ENCODE peak calls at places on chromosomes 12 and 14, in six cellular contexts. One of them, this sample, is unnamed.

GRCh38 chr12:110199360-110200123 is 75.4 kb downstream of the IFT81 start:
- DNase-seq in GM19239: no peak
- DNase-seq in RCC 7860: peak
- DNase-seq in fibroblast of pulmonary artery: peak
- DNase-seq in neural progenitor cell: no peak
- DNase-seq in iris pigment epithelial cell: peak
- DNase-seq in this sample: peak

GRCh38 chr12:19307451-19307850 is 131.8 kb upstream of the AEBP2 start:
- DNase-seq in iris pigment epithelial cell: no peak
- DNase-seq in neural progenitor cell: no peak
- DNase-seq in GM19239: no peak
- DNase-seq in RCC 7860: no peak
- DNase-seq in fibroblast of pulmonary artery: no peak
- DNase-seq in this sample: no peak

GRCh38 chr14:50156111-50156510 is 39.7 kb upstream of the VCPKMT start:
- DNase-seq in fibroblast of pulmonary artery: no peak
- DNase-seq in RCC 7860: no peak
- DNase-seq in iris pigment epithelial cell: no peak
- DNase-seq in GM19239: no peak
- DNase-seq in neural progenitor cell: no peak
- DNase-seq in this sample: no peak

GRCh38 chr12:48001426-48002178 is 2.7 kb downstream of the COL2A1 start:
- DNase-seq in GM19239: no peak
- DNase-seq in iris pigment epithelial cell: peak
- DNase-seq in fibroblast of pulmonary artery: peak
- DNase-seq in neural progenitor cell: peak
- DNase-seq in RCC 7860: no peak
- DNase-seq in this sample: peak

GRCh38 chr14:73462078-73462715 is 3.9 kb upstream of the NUMB start:
- DNase-seq in iris pigment epithelial cell: peak
- DNase-seq in neural progenitor cell: peak
- DNase-seq in RCC 7860: no peak
- DNase-seq in fibroblast of pulmonary artery: peak
- DNase-seq in GM19239: no peak
- DNase-seq in this sample: peak

GRCh38 chr14:84520711-84521338 is 1009.1 kb upstream of the FLRT2 start:
- DNase-seq in neural progenitor cell: no peak
- DNase-seq in GM19239: no peak
- DNase-seq in iris pigment epithelial cell: peak
- DNase-seq in fibroblast of pulmonary artery: peak
- DNase-seq in RCC 7860: no peak
- DNase-seq in this sample: peak

GRCh38 chr14:94089479-94089878 is 8.4 kb downstream of the IFI27L1 start:
- DNase-seq in GM19239: no peak
- DNase-seq in iris pigment epithelial cell: no peak
- DNase-seq in RCC 7860: peak
- DNase-seq in fibroblast of pulmonary artery: no peak
- DNase-seq in neural progenitor cell: no peak
- DNase-seq in this sample: no peak

GRCh38 chr12:113111247-113111646 is 24.3 kb downstream of the RASAL1 start:
- DNase-seq in neural progenitor cell: no peak
- DNase-seq in fibroblast of pulmonary artery: no peak
- DNase-seq in RCC 7860: no peak
- DNase-seq in GM19239: no peak
- DNase-seq in iris pigment epithelial cell: no peak
- DNase-seq in this sample: no peak

GRCh38 chr14:30559638-30560071 is 697 bp downstream of the G2E3 start:
- DNase-seq in iris pigment epithelial cell: peak
- DNase-seq in neural progenitor cell: peak
- DNase-seq in GM19239: no peak
- DNase-seq in fibroblast of pulmonary artery: peak
- DNase-seq in RCC 7860: peak
- DNase-seq in this sample: peak

GRCh38 chr12:95908573-95908972 is 33.8 kb downstream of the CCDC38 start:
- DNase-seq in RCC 7860: no peak
- DNase-seq in iris pigment epithelial cell: peak
- DNase-seq in fibroblast of pulmonary artery: peak
- DNase-seq in neural progenitor cell: no peak
- DNase-seq in GM19239: no peak
- DNase-seq in this sample: no peak

GRCh38 chr14:104293231-104293841 is 154.9 kb downstream of the KIF26A start:
- DNase-seq in iris pigment epithelial cell: no peak
- DNase-seq in GM19239: no peak
- DNase-seq in RCC 7860: no peak
- DNase-seq in fibroblast of pulmonary artery: no peak
- DNase-seq in neural progenitor cell: no peak
- DNase-seq in this sample: no peak

GRCh38 chr12:56931474-56931978 is 2.7 kb downstream of the SDR9C7 start:
- DNase-seq in iris pigment epithelial cell: peak
- DNase-seq in RCC 7860: no peak
- DNase-seq in neural progenitor cell: peak
- DNase-seq in fibroblast of pulmonary artery: peak
- DNase-seq in GM19239: no peak
- DNase-seq in this sample: peak

GRCh38 chr14:81256289-81256960 is 35.7 kb upstream of the GTF2A1 start:
- DNase-seq in RCC 7860: peak
- DNase-seq in iris pigment epithelial cell: no peak
- DNase-seq in neural progenitor cell: no peak
- DNase-seq in GM19239: no peak
- DNase-seq in fibroblast of pulmonary artery: no peak
- DNase-seq in this sample: no peak

GRCh38 chr14:106308839-106309389 is 782.5 kb downstream of the TMEM121 start:
- DNase-seq in neural progenitor cell: peak
- DNase-seq in iris pigment epithelial cell: peak
- DNase-seq in GM19239: peak
- DNase-seq in fibroblast of pulmonary artery: no peak
- DNase-seq in RCC 7860: peak
- DNase-seq in this sample: no peak

GRCh38 chr14:64747327-64747726 is 43.1 kb downstream of the PLEKHG3 start:
- DNase-seq in GM19239: no peak
- DNase-seq in iris pigment epithelial cell: no peak
- DNase-seq in fibroblast of pulmonary artery: no peak
- DNase-seq in neural progenitor cell: no peak
- DNase-seq in RCC 7860: no peak
- DNase-seq in this sample: no peak

GRCh38 chr14:100735271-100735670 is 8.6 kb downstream of the DLK1 start:
- DNase-seq in iris pigment epithelial cell: no peak
- DNase-seq in fibroblast of pulmonary artery: no peak
- DNase-seq in GM19239: no peak
- DNase-seq in RCC 7860: no peak
- DNase-seq in neural progenitor cell: no peak
- DNase-seq in this sample: no peak

GRCh38 chr14:21084988-21085853 is 13.2 kb downstream of the ZNF219 start:
- DNase-seq in neural progenitor cell: no peak
- DNase-seq in iris pigment epithelial cell: peak
- DNase-seq in fibroblast of pulmonary artery: peak
- DNase-seq in GM19239: no peak
- DNase-seq in RCC 7860: peak
- DNase-seq in this sample: peak

GRCh38 chr12:69884386-69884785 is 59.4 kb downstream of the MYRFL start:
- DNase-seq in GM19239: no peak
- DNase-seq in fibroblast of pulmonary artery: no peak
- DNase-seq in iris pigment epithelial cell: no peak
- DNase-seq in RCC 7860: peak
- DNase-seq in neural progenitor cell: no peak
- DNase-seq in this sample: no peak

GRCh38 chr12:67661311-67662011 is 12.9 kb downstream of the DYRK2 start:
- DNase-seq in fibroblast of pulmonary artery: no peak
- DNase-seq in iris pigment epithelial cell: peak
- DNase-seq in GM19239: no peak
- DNase-seq in RCC 7860: no peak
- DNase-seq in neural progenitor cell: no peak
- DNase-seq in this sample: peak

GRCh38 chr12:80353254-80353653 is 90.8 kb upstream of the PTPRQ start:
- DNase-seq in RCC 7860: no peak
- DNase-seq in neural progenitor cell: no peak
- DNase-seq in fibroblast of pulmonary artery: peak
- DNase-seq in GM19239: no peak
- DNase-seq in iris pigment epithelial cell: peak
- DNase-seq in this sample: peak

GRCh38 chr14:58560208-58560607 is 77.6 kb upstream of the DACT1 start:
- DNase-seq in iris pigment epithelial cell: peak
- DNase-seq in neural progenitor cell: no peak
- DNase-seq in GM19239: no peak
- DNase-seq in RCC 7860: peak
- DNase-seq in fibroblast of pulmonary artery: peak
- DNase-seq in this sample: peak

GRCh38 chr12:16027012-16027411 is 115.9 kb downstream of the DERA start:
- DNase-seq in iris pigment epithelial cell: peak
- DNase-seq in fibroblast of pulmonary artery: no peak
- DNase-seq in GM19239: no peak
- DNase-seq in RCC 7860: no peak
- DNase-seq in neural progenitor cell: no peak
- DNase-seq in this sample: peak

GRCh38 chr14:54329082-54329695 is 67.6 kb upstream of the CDKN3 start:
- DNase-seq in iris pigment epithelial cell: peak
- DNase-seq in GM19239: peak
- DNase-seq in neural progenitor cell: peak
- DNase-seq in fibroblast of pulmonary artery: peak
- DNase-seq in RCC 7860: peak
- DNase-seq in this sample: peak

GRCh38 chr14:93830753-93831461 is 42.6 kb upstream of the PRIMA1 start:
- DNase-seq in RCC 7860: no peak
- DNase-seq in fibroblast of pulmonary artery: no peak
- DNase-seq in iris pigment epithelial cell: no peak
- DNase-seq in neural progenitor cell: no peak
- DNase-seq in GM19239: no peak
- DNase-seq in this sample: no peak

GRCh38 chr14:77991128-77991772 is 178.9 kb upstream of the NRXN3 start:
- DNase-seq in RCC 7860: no peak
- DNase-seq in neural progenitor cell: peak
- DNase-seq in iris pigment epithelial cell: no peak
- DNase-seq in GM19239: no peak
- DNase-seq in fibroblast of pulmonary artery: no peak
- DNase-seq in this sample: no peak

GRCh38 chr12:111467092-111467861 is 61.6 kb downstream of the SH2B3 start:
- DNase-seq in iris pigment epithelial cell: peak
- DNase-seq in neural progenitor cell: no peak
- DNase-seq in fibroblast of pulmonary artery: peak
- DNase-seq in GM19239: no peak
- DNase-seq in RCC 7860: no peak
- DNase-seq in this sample: no peak

GRCh38 chr14:71139058-71139946 is 232.0 kb downstream of the PCNX1 start:
- DNase-seq in neural progenitor cell: peak
- DNase-seq in iris pigment epithelial cell: peak
- DNase-seq in RCC 7860: no peak
- DNase-seq in fibroblast of pulmonary artery: peak
- DNase-seq in GM19239: peak
- DNase-seq in this sample: peak

GRCh38 chr14:20986811-20987210 is 3.0 kb upstream of the METTL17 start:
- DNase-seq in GM19239: no peak
- DNase-seq in RCC 7860: peak
- DNase-seq in fibroblast of pulmonary artery: peak
- DNase-seq in neural progenitor cell: no peak
- DNase-seq in iris pigment epithelial cell: peak
- DNase-seq in this sample: peak

GRCh38 chr12:48115957-48116356 is 3.2 kb upstream of the PFKM start:
- DNase-seq in RCC 7860: no peak
- DNase-seq in GM19239: no peak
- DNase-seq in iris pigment epithelial cell: no peak
- DNase-seq in fibroblast of pulmonary artery: no peak
- DNase-seq in neural progenitor cell: no peak
- DNase-seq in this sample: no peak

GRCh38 chr12:132638541-132639408 is 20.2 kb downstream of the P2RX2 start:
- DNase-seq in fibroblast of pulmonary artery: peak
- DNase-seq in GM19239: no peak
- DNase-seq in iris pigment epithelial cell: peak
- DNase-seq in RCC 7860: peak
- DNase-seq in neural progenitor cell: peak
- DNase-seq in this sample: peak

GRCh38 chr12:130961921-130962326 is 8.2 kb downstream of the ADGRD1 start:
- DNase-seq in iris pigment epithelial cell: no peak
- DNase-seq in RCC 7860: no peak
- DNase-seq in neural progenitor cell: no peak
- DNase-seq in fibroblast of pulmonary artery: no peak
- DNase-seq in GM19239: no peak
- DNase-seq in this sample: no peak

GRCh38 chr14:90177537-90178189 is 78.7 kb upstream of the PSMC1 start:
- DNase-seq in fibroblast of pulmonary artery: no peak
- DNase-seq in GM19239: no peak
- DNase-seq in RCC 7860: no peak
- DNase-seq in neural progenitor cell: no peak
- DNase-seq in iris pigment epithelial cell: peak
- DNase-seq in this sample: peak

GRCh38 chr12:124869011-124869665 is 5.5 kb upstream of the SCARB1 start:
- DNase-seq in fibroblast of pulmonary artery: no peak
- DNase-seq in RCC 7860: no peak
- DNase-seq in neural progenitor cell: peak
- DNase-seq in GM19239: no peak
- DNase-seq in iris pigment epithelial cell: no peak
- DNase-seq in this sample: no peak

GRCh38 chr12:50581226-50582184 is 76.7 kb downstream of the DIP2B start:
- DNase-seq in iris pigment epithelial cell: peak
- DNase-seq in RCC 7860: peak
- DNase-seq in GM19239: no peak
- DNase-seq in neural progenitor cell: peak
- DNase-seq in fibroblast of pulmonary artery: peak
- DNase-seq in this sample: peak

This sample was measured in fibroblast of villous mesenchyme.